ENCODE peak calls at places on chromosomes 3 and 15, in four cellular contexts. W is fibroblast of lung, B is A549, A is kidney. I is an unnamed sample. For H3K4me1, the result is how much of the 10 kb centered on the place peaks cover.

GRCh38 chr3:72288955-72289707 is 504.2 kb upstream of the PROK2 start:
- DNase-seq in W (peak), B (no peak), A (peak), I (peak)

GRCh38 chr3:42961633-42962032 is 17.5 kb upstream of the GASK1A start:
- DNase-seq in W (peak), B (peak), A (no peak), I (peak)

GRCh38 chr3:192812736-192813383 is 85.5 kb upstream of the FGF12 start:
- DNase-seq in W (peak), B (peak), A (no peak), I (peak)

GRCh38 chr3:105094588-105094987 is 272.1 kb upstream of the ALCAM start:
- DNase-seq in W (no peak), B (no peak), A (no peak), I (no peak)

GRCh38 chr3:190174471-190174870 is 53.8 kb upstream of the P3H2 start:
- DNase-seq in W (no peak), B (no peak), A (no peak), I (no peak)

GRCh38 chr15:76147906-76148553 is 88.2 kb downstream of the TMEM266 start:
- DNase-seq in W (no peak), B (peak), A (peak), I (peak)

GRCh38 chr3:98406034-98406433 is 15.6 kb downstream of the OR5K3 start:
- DNase-seq in W (no peak), B (no peak), A (no peak), I (no peak)

GRCh38 chr3:182683335-182684257 is 109.7 kb upstream of the ATP11B start:
- DNase-seq in W (peak), B (peak), A (no peak), I (peak)

GRCh38 chr3:173748140-173748539 is 350.6 kb downstream of the NLGN1 start:
- DNase-seq in W (no peak), B (no peak), A (no peak), I (no peak)

GRCh38 chr3:86867990-86868389 is 123.0 kb downstream of the VGLL3 start:
- DNase-seq in W (peak), B (no peak), A (no peak), I (no peak)

GRCh38 chr15:85609492-85609891 is 185.2 kb downstream of the KLHL25 start:
- DNase-seq in W (no peak), B (no peak), A (no peak), I (no peak)

GRCh38 chr3:170745211-170745718 is 124.7 kb downstream of the RPL22L1 start:
- DNase-seq in W (peak), B (no peak), A (no peak), I (no peak)

GRCh38 chr15:62853114-62853832 is 189.3 kb upstream of the TPM1 start:
- DNase-seq in W (peak), B (peak), A (no peak), I (no peak)

GRCh38 chr3:165903885-165904284 is 66.7 kb upstream of the BCHE start:
- DNase-seq in W (peak), B (peak), A (no peak), I (no peak)

GRCh38 chr15:63401078-63401477 is 19.4 kb upstream of the CA12 start:
- DNase-seq in W (peak), B (no peak), A (no peak), I (no peak)

GRCh38 chr3:113985526-113985925 is 37.7 kb downstream of the ZDHHC23 start:
- DNase-seq in W (no peak), B (no peak), A (no peak), I (no peak)

GRCh38 chr3:11807651-11808050 is 39.0 kb downstream of the TAMM41 start:
- DNase-seq in W (no peak), B (no peak), A (no peak), I (no peak)

GRCh38 chr15:34336333-34336732 is 1.2 kb downstream of the SLC12A6 start:
- DNase-seq in W (no peak), B (no peak), A (no peak), I (no peak)

GRCh38 chr15:50814634-50815033 is 49.1 kb upstream of the SPPL2A start:
- DNase-seq in W (no peak), B (no peak), A (no peak), I (no peak)
- H3K4me1 ChIP-seq in W (under half), B (under half), A (under half), I (under half)

DNA sequence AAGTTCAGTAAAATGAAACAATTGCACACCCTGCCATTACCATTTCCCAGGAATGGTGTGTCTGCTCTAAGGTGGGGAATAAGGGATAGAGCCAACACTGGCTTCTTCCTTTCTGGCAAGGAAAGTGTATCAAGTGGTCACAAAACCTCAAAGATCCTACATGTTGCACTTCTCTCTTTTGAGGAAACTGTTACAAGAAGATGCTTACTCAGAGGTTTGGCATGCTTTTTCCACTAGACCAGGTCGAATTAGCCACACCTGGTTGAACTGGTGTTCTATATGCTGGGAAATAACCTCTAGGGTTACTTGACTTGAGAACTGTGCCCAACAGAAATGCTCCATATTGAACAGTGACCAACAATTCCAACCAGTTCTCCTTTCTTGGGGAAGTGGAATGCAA is 102.9 kb downstream of the LRRN1 start:
- DNase-seq in W (no peak), B (no peak), A (no peak), I (no peak)
- H3K4me1 ChIP-seq in W (under half), B (under half), A (under half), I (under half)

GRCh38 chr15:78390242-78390641 is 47.8 kb upstream of the IREB2 start:
- DNase-seq in W (no peak), B (no peak), A (no peak), I (no peak)
- H3K4me1 ChIP-seq in W (under half), B (under half), A (under half), I (under half)

DNA sequence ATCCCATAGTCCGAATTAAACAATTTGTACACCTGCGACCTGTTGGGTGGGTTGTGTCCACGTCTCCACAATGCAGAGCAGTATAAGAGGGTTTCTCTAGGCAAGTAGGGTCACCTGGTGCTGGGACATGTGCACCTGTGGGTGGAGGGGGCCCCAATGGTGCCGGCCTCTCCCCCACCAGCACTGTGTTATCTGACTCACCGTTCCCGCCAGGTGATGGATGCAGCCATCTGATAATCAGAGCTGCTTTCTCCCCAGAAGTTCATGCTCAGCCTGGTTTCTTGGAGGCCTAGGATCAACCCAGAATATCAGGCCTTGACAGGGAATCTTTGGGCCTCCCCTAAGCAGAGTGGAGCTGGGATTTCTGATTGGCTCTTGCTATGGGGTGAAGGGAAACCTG is 86.0 kb downstream of the DNAJB8 start:
- DNase-seq in W (no peak), B (no peak), A (no peak), I (no peak)
- H3K4me1 ChIP-seq in W (under half), B (under half), A (under half), I (under half)

DNA sequence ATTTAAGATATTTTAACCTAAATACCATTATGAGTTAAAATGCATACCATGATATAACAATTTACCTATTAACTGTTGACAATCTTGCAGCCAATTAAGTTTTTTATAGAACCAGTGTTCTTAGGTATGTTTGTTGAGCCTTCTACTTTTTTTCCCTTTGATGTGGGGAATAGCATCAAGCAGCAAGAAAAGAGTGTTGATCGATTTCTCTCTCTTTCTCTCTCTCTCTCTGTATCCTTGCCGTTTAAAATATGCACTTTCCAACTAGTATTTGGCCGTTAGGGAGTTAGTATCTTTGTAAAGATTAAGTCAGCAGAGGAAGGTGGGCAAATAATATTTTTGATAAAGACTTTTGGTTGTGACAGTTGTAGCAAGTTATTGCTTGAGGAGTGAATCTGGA is 5.9 kb downstream of the CHD2 start:
- DNase-seq in W (no peak), B (no peak), A (no peak), I (no peak)
- H3K4me1 ChIP-seq in W (under half), B (half or more), A (under half), I (under half)

DNA sequence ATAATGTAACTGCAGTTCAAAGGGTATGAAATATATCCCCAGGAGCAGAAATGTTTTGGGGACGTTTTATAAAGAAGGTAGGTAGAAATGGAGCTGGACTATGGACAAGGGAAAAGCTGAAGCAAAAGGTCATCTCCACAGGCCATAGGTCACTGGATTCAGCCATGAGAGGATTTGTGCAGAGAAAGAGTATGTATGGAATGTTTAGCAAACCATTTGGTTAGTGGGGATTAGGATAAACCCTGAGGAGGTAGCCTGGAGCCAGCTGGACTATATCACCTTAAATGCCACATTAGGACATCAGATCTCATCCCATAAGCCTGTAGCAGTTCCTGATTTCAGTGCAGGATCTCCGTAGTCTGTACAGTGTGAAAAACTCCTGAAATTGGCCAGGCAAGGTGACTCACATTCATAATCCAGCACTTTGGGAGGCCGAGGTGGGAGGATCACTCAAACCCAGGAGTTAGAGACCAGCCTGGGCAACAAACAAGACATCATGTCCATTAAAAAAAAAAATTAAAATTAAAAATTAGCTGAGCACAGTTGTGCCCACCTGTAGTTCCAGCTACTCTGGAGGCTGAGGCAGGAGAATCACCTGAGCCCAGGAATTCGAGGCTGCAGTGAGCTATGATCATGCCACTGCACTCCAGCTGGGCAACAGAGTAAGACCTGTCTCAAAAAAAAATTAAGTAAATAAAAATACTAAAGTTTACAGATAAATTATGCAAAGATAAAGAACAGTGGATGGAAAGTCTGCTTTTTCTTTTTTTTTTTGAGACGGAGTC is 4.7 kb downstream of the IP6K1 start:
- DNase-seq in W (no peak), B (no peak), A (no peak), I (no peak)
- H3K4me1 ChIP-seq in W (under half), B (under half), A (under half), I (under half)

GRCh38 chr3:128781164-128781563 is 55.2 kb downstream of the RAB7A start:
- DNase-seq in W (no peak), B (no peak), A (no peak), I (no peak)

GRCh38 chr3:128783774-128784173 is 57.8 kb downstream of the RAB7A start:
- DNase-seq in W (no peak), B (no peak), A (no peak), I (no peak)

GRCh38 chr3:128780438-128780837 is 54.5 kb downstream of the RAB7A start:
- DNase-seq in W (no peak), B (no peak), A (no peak), I (no peak)

GRCh38 chr3:128784228-128784627 is 58.2 kb downstream of the RAB7A start:
- DNase-seq in W (no peak), B (peak), A (no peak), I (peak)

DNA sequence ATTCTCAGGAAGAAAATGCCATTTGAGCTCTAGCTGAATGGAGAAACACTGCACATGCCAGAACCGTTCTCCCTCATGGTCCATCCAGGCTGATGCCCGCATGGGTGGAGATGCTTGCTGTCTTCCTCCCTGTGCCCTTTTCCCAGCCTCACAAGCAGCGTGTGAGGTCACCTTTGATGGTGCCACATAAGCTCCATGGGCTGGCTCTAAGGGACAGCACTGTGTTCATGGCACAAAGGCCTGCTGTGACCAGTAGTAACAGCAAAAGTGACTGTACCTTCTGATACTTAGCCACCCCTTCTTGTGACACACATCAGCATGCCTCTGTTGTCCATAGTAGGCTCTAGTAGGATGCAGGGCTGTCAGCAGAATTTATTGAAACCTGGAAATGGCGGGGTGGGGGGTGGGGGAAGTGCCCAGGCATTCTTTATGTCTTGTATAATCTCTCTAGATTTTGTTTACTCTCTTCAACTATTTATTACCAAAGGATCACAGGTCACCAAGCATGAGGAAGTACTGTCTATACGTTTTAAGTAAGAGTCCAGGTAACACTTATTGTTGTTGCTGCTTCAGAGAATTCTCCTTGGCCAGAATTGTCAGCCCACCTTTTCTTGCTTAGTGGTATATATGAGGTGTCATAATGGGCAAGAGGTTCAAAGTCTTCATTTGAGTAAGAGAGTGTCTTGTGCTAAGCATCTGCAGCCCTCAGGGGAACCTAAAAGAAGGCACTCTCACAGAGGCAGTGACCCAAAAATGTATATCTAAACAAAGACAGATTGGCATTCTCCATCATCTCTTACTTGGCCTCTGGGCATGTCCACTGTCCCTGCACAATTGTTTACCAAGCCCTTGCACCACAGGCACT is 56.5 kb downstream of the RAB7A start:
- DNase-seq in W (no peak), B (no peak), A (no peak), I (no peak)
- H3K4me1 ChIP-seq in W (under half), B (half or more), A (under half), I (under half)

GRCh38 chr3:123816673-123817207 is 67.4 kb downstream of the MYLK start:
- DNase-seq in W (peak), B (no peak), A (no peak), I (no peak)

GRCh38 chr3:123817413-123817812 is 66.7 kb downstream of the MYLK start:
- DNase-seq in W (peak), B (no peak), A (no peak), I (no peak)

GRCh38 chr3:123819949-123820348 is 64.2 kb downstream of the MYLK start:
- DNase-seq in W (no peak), B (no peak), A (no peak), I (no peak)

GRCh38 chr3:123818921-123819429 is 65.2 kb downstream of the MYLK start:
- DNase-seq in W (peak), B (no peak), A (no peak), I (no peak)

DNA sequence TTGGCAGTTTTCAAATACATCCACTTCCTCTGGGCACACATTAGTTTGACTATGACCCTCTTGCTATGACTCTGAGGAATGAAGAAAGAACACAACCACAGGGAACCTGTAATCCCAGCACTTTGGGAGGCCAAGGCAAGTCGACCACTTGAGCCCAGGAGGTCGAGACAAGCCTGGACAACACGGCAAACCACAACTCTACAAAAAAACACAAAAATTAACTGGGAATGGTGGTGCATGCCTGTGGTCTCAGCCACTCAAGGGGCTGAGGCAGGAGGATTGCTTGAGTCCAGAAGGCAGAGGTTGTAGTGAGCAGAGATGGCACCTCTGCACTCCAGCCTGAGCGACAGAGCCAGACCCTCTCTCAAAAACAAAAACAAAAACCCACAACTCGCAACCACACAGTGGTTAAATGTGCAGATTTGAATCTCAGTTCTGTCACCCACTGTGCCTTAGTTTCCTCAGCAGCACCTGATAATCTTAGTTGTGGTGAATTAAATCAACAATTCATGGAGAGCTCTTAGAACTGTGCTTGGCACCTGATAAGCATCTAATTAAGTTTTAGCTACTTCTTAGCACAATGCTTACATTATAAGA is 65.7 kb downstream of the MYLK start:
- DNase-seq in W (peak), B (no peak), A (no peak), I (no peak)
- H3K4me1 ChIP-seq in W (under half), B (under half), A (under half), I (under half)

GRCh38 chr3:70992131-70992530 is 591.4 kb downstream of the FOXP1 start:
- DNase-seq in W (no peak), B (no peak), A (no peak), I (no peak)
- H3K4me1 ChIP-seq in W (under half), B (under half), A (under half), I (under half)

I was measured in BE2C.